ENCODE peak calls at places on chromosomes 3 and 15, in six cellular contexts. O is ovary, T is lower leg skin, Q is right lobe of liver, D is esophagus squamous epithelium, B is Peyer's patch. R is an unnamed sample.

GRCh38 chr3:59424268-59425010 is 374.6 kb upstream of the CFAP20DC start:
- DNase-seq in O (no peak), T (no peak), Q (no peak), D (no peak), B (no peak), R (no peak)

GRCh38 chr3:29426302-29427226 is 145.7 kb downstream of the RBMS3 start:
- DNase-seq in O (no peak), T (no peak), Q (no peak), D (no peak), B (no peak), R (no peak)

GRCh38 chr3:35500641-35501353 is 138.5 kb upstream of the ARPP21 start:
- DNase-seq in O (no peak), T (no peak), Q (peak; percentile 69), D (no peak), B (no peak), R (no peak)

GRCh38 chr3:116302087-116302747 is 143.1 kb downstream of the LSAMP start:
- DNase-seq in O (no peak), T (no peak), Q (no peak), D (no peak), B (no peak), R (no peak)

GRCh38 chr3:128875556-128876120 is 3.8 kb upstream of the ACAD9 start:
- DNase-seq in O (no peak), T (no peak), Q (peak; percentile 69), D (no peak), B (peak; percentile 58), R (no peak)

GRCh38 chr15:58716027-58716426 is 33.5 kb downstream of the ADAM10 start:
- DNase-seq in O (no peak), T (no peak), Q (no peak), D (no peak), B (no peak), R (no peak)

GRCh38 chr3:64305731-64306130 is 80.5 kb upstream of the PRICKLE2 start:
- DNase-seq in O (no peak), T (no peak), Q (no peak), D (no peak), B (no peak), R (no peak)

GRCh38 chr3:188421151-188421821 is 267.3 kb downstream of the LPP start:
- DNase-seq in O (no peak), T (no peak), Q (no peak), D (no peak), B (no peak), R (no peak)

GRCh38 chr3:29329986-29330514 is 49.2 kb downstream of the RBMS3 start:
- DNase-seq in O (no peak), T (no peak), Q (no peak), D (no peak), B (no peak), R (no peak)

GRCh38 chr15:65245096-65245849 is 34.0 kb upstream of the CILP start:
- DNase-seq in O (peak; percentile 67), T (no peak), Q (no peak), D (no peak), B (peak; percentile 50), R (no peak)

GRCh38 chr3:194687638-194688206 is 2.0 kb downstream of the FAM43A start:
- DNase-seq in O (peak; percentile 53), T (peak; percentile 94), Q (peak; percentile 75), D (no peak), B (peak; percentile 94), R (peak; percentile 61)

GRCh38 chr3:106302451-106303221 is 433.8 kb upstream of the CBLB start:
- DNase-seq in O (no peak), T (no peak), Q (no peak), D (no peak), B (no peak), R (no peak)

GRCh38 chr3:180319461-180319860 is 282.5 kb upstream of the TTC14 start:
- DNase-seq in O (no peak), T (no peak), Q (no peak), D (no peak), B (no peak), R (no peak)

GRCh38 chr3:83523470-83524073 is 1435.2 kb upstream of the CADM2 start:
- DNase-seq in O (no peak), T (no peak), Q (peak; percentile 59), D (no peak), B (no peak), R (no peak)

GRCh38 chr3:72313308-72313707 is 528.4 kb upstream of the PROK2 start:
- DNase-seq in O (no peak), T (no peak), Q (no peak), D (no peak), B (no peak), R (no peak)

GRCh38 chr15:76401285-76401684 is 64.7 kb downstream of the ISL2 start:
- DNase-seq in O (no peak), T (no peak), Q (no peak), D (no peak), B (no peak), R (no peak)

GRCh38 chr15:52236015-52236414 is 44.8 kb upstream of the GNB5 start:
- DNase-seq in O (no peak), T (no peak), Q (no peak), D (no peak), B (no peak), R (no peak)

GRCh38 chr3:196654006-196654405 is 14.5 kb downstream of the NRROS start:
- DNase-seq in O (no peak), T (no peak), Q (no peak), D (no peak), B (no peak), R (no peak)

GRCh38 chr3:128354788-128355548 is 111.7 kb downstream of the DNAJB8 start:
- DNase-seq in O (no peak), T (no peak), Q (no peak), D (no peak), B (no peak), R (no peak)

GRCh38 chr3:155035553-155035952 is 44.6 kb upstream of the MME start:
- DNase-seq in O (no peak), T (no peak), Q (no peak), D (no peak), B (no peak), R (no peak)

GRCh38 chr15:48126667-48127355 is 6.0 kb downstream of the SLC24A5 start:
- DNase-seq in O (no peak), T (no peak), Q (no peak), D (no peak), B (no peak), R (no peak)

GRCh38 chr3:197547618-197548017 is 8.2 kb downstream of the BDH1 start:
- DNase-seq in O (no peak), T (no peak), Q (no peak), D (no peak), B (peak; percentile 58), R (no peak)

GRCh38 chr3:156151824-156152428 is 31.5 kb downstream of the KCNAB1 start:
- DNase-seq in O (peak; percentile 53), T (peak; percentile 94), Q (peak; percentile 56), D (no peak), B (peak; percentile 81), R (no peak)

GRCh38 chr3:108079877-108080276 is 11.0 kb downstream of the CD47 start:
- DNase-seq in O (no peak), T (no peak), Q (no peak), D (no peak), B (no peak), R (no peak)

GRCh38 chr3:58049143-58049785 is 41.0 kb downstream of the FLNB start:
- DNase-seq in O (peak; percentile 70), T (peak; percentile 89), Q (peak; percentile 85), D (no peak), B (peak; percentile 77), R (no peak)

GRCh38 chr3:31462050-31462569 is 70.6 kb upstream of the STT3B start:
- DNase-seq in O (no peak), T (no peak), Q (no peak), D (no peak), B (peak; percentile 71), R (peak; percentile 11)

GRCh38 chr3:122102191-122102935 is 47.2 kb downstream of the CD86 start:
- DNase-seq in O (no peak), T (no peak), Q (no peak), D (no peak), B (no peak), R (no peak)

DNA sequence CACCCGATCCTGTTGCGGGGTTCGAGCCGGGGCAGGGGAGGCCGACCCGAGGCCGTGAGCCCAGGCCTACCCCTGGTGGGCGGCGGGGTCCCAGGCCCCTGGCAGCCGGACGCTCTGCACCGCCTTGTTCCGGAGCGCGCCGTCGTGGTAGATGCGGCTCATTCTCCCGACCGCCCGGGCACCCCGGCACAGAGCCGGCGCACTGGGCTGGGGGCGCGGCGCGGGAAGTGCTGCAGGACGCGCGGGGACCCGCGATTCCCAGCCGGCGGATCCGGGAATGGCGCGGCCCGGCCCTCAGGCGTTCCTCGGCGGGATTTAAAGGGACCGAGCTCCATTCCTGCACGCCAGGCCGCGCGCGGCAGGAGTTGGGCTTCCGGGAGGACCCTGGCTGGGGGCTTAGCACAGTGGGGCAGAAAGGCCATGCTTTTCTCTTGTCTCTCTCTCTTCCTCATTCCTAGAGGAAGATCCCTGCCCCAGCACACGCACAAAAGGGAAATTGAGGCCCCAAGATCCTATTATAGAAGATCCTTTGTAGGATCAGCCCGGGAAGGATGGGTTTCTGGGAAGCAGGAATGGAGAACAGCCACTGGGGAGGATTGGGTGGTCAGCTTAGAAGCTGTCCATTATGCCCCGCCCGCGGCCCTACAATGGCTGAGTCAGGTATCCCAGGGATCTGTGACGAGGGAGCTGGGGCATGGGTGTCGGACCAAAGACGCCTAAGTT is at the start of gene ARPIN:
- DNase-seq in O (peak; percentile 52), T (no peak), Q (peak; percentile 69), D (no peak), B (peak; percentile 71), R (no peak)
- TF ChIP-seq POLR2A in O (no peak), T (no peak), Q (peak; percentile 10), D (no peak), B (no peak), R (no peak)

GRCh38 chr15:84658080-84658787 is at the start of gene NMB:
- DNase-seq in O (peak; percentile 79), T (peak; percentile 92), Q (peak; percentile 83), D (peak; percentile 32), B (peak; percentile 93), R (peak; percentile 84)
- TF ChIP-seq POLR2A in O (no peak), T (no peak), Q (no peak), D (no peak), B (no peak), R (peak; percentile 67)

DNA sequence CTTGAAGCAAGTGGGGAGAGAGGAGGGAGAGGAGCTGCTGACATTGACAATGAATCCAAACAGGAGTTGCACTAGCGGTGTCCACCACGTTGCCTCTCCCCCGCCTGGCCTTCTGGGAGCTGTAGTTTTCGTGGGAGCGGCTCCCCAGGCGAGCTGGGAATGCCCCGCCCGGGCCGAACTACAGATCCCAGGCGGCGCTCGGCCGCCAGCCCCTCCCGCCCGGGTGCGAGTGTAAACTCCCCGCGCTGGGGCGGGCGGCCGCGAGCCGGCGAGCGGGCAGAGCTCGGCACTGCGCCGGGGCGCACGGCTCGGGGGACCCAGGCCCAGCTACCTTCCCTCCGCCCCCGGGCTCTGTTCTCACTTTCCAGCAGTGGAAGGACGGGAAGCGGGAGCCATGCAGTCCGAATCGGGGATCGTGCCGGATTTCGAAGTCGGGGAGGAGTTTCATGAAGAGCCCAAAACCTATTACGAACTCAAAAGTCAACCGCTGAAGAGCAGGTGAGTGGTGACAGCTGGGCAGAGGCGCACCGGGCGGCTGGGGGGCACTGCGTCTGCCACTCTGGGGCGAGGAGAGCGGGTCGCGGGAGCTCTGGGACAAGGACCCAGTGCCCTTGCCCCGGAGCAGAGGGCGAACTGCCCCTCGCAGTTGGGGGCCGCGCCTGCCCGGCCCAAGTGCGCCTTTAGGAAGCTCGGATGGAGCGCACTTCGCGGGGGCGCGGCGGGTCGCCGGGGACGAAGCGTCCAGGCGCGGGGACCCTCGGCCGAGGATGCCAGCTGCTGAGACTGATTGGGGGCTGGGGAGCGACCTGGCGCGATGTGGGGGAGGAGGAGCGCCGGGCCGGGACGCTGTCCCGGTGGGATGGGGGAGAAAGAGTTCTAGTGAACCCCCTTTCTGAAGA is at the start of gene MITF:
- DNase-seq in O (peak; percentile 92), T (peak; percentile 98), Q (peak; percentile 95), D (peak; percentile 24), B (peak; percentile 91), R (peak; percentile 47)
- TF ChIP-seq POLR2A in O (peak; percentile 72), T (no peak), Q (peak; percentile 54), D (peak; percentile 56), B (no peak), R (no peak)

GRCh38 chr15:67094001-67094826 is 28.8 kb downstream of the SMAD3 start:
- DNase-seq in O (no peak), T (no peak), Q (no peak), D (no peak), B (no peak), R (no peak)
- TF ChIP-seq POLR2A in O (no peak), T (no peak), Q (no peak), D (no peak), B (no peak), R (no peak)